ENCODE peak calls at places on chromosome 22, in five cellular contexts. Y is H1, V is K562, D is transverse colon, P is suprapubic skin. R is an unnamed sample.

GRCh38 chr22:30000566-30000965 is 79.7 kb upstream of the HORMAD2 start:
- DNase-seq in Y (no peak), V (no peak), P (no peak), D (no peak), R (no peak)

GRCh38 chr22:19983701-19984100 is 32.9 kb downstream of the ARVCF start:
- DNase-seq in P (no peak), Y (no peak), D (no peak), V (no peak), R (no peak)

GRCh38 chr22:28570697-28571373 is 108.8 kb downstream of the TTC28 start:
- DNase-seq in D (no peak), P (no peak), V (no peak), Y (no peak), R (no peak)

GRCh38 chr22:20039683-20040325 is 18.9 kb downstream of the TANGO2 start:
- DNase-seq in V (no peak), Y (no peak), P (no peak), D (no peak), R (no peak)

GRCh38 chr22:35154937-35155387 is 89.0 kb downstream of the ISX start:
- DNase-seq in D (peak; percentile 53), P (no peak), V (peak; percentile 54), Y (peak; percentile 84), R (peak; percentile 67)

GRCh38 chr22:19707347-19708322 is 6.7 kb upstream of the SEPTIN5 start:
- DNase-seq in D (no peak), Y (peak; percentile 51), V (no peak), P (peak; percentile 62), R (peak; percentile 62)

GRCh38 chr22:28105396-28105795 is 186.3 kb upstream of the PITPNB start:
- DNase-seq in Y (no peak), D (no peak), V (no peak), P (no peak), R (no peak)

GRCh38 chr22:42444060-42444904 is 12.1 kb upstream of the NFAM1 start:
- DNase-seq in V (peak; percentile 87), P (peak; percentile 91), D (peak; percentile 93), Y (peak; percentile 97), R (peak; percentile 92)

GRCh38 chr22:30185129-30185528 is 61.4 kb downstream of the LIF start:
- DNase-seq in D (no peak), Y (no peak), P (no peak), V (no peak), R (no peak)

GRCh38 chr22:41919357-41920224 is 4.7 kb upstream of the SHISA8 start:
- DNase-seq in D (peak; percentile 82), Y (peak; percentile 98), P (no peak), V (peak; percentile 70), R (no peak)

GRCh38 chr22:20247010-20247505 is 21.1 kb downstream of the RTN4R start:
- DNase-seq in P (no peak), Y (no peak), D (no peak), V (peak; percentile 90), R (no peak)

GRCh38 chr22:28146401-28147304 is 227.6 kb upstream of the PITPNB start:
- DNase-seq in P (no peak), Y (no peak), D (no peak), V (no peak), R (no peak)

GRCh38 chr22:42473484-42474193 is 41.4 kb upstream of the NFAM1 start:
- DNase-seq in D (no peak), P (no peak), Y (no peak), V (peak; percentile 42), R (no peak)

GRCh38 chr22:23862103-23862502 is 4.4 kb downstream of the SLC2A11 start:
- DNase-seq in D (no peak), Y (peak; percentile 55), P (no peak), V (peak; percentile 14), R (no peak)

GRCh38 chr22:39558254-39558727 is 12.3 kb upstream of the CACNA1I start:
- DNase-seq in P (no peak), Y (no peak), D (no peak), V (no peak), R (no peak)
- TF ChIP-seq POLR2AphosphoS5 in P (no peak), Y (no peak), D (no peak), V (no peak), R (no peak)

GRCh38 chr22:47123827-47124442 is 361.5 kb downstream of the TBC1D22A start:
- DNase-seq in D (no peak), P (peak; percentile 49), Y (no peak), V (no peak), R (no peak)
- TF ChIP-seq EP300 in D (no peak), P (no peak), Y (no peak), V (no peak), R (no peak)

DNA sequence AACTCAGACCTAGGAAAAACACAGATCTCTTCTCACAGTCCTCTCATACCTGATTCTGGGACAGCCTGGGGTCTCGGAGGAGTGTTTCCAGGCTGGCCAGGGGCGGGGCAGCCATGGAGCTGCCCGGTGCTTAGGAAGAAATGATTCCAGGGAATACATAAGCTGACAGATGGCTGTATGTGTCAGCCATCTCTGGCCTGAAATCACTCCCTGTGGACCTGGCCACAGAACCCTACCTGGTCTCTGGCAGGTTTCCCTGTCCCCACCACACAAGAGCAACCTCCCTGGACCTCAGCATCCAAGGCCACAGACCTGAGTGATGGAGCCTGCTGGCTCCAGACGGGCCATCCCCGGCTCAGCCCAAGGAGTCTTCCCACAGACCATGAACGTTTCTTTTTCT is 10.0 kb downstream of the GGA1 start:
- DNase-seq in D (no peak), V (no peak), P (no peak), Y (no peak), R (no peak)
- H3K27ac ChIP-seq in D (no peak overlapping the region), V (no peak overlapping the region), P (no peak overlapping the region), Y (no peak overlapping the region), R (no peak overlapping the region)

DNA sequence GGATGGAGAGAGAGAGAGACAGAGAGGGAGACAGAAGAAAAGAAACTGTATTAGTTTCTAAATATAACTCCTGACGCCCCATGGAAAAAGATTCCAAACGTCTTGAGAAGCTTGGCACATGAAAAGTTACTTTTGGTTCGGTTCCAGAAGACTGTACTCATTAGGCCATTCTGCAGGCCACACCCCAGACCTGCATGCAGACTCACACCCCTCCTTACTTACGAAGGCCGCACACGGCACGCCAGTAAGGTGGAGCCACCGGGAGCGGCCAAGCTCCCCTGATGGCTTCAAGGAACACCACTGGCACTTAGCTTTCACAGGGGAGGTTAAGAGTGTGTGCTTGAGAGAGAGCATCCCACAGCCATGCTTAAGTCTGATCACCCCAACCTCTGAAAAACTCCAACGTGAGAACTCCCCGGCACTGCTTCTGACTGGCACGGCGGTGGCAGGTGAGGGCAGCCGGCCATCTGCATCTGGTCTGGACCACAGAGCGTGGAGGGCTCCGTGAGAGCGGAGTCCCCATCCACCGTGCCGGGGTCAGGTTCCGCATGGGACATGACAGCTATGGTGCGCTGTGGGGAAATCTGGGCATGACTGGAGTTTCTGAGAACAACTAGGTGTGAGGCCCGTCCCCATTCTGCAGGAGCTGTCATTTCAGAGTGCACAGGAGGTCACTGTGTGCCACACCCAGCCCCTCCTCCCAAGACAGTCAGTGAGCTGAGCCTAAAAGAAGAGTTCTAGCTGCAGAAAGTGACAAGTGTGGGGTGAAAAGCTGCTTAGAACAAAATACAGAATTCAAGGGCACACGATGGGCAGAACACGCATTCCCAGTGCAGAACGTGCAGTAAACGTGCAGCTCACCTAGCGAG is 62.4 kb downstream of the MYH9 start:
- DNase-seq in Y (no peak), V (no peak), D (peak; percentile 80), P (no peak), R (peak; percentile 93)
- TF ChIP-seq POLR2AphosphoS5 in Y (no peak), V (no peak), D (peak; percentile 64), P (no peak), R (peak; percentile 75)

GRCh38 chr22:17638432-17639237 is at the start of gene BCL2L13:
- DNase-seq in D (peak; percentile 95), Y (peak; percentile 95), V (peak; percentile 94), P (peak; percentile 95), R (peak; percentile 96)
- TF ChIP-seq EP300 in D (no peak), Y (peak; percentile 8), V (peak; percentile 78), P (no peak), R (no peak)

DNA sequence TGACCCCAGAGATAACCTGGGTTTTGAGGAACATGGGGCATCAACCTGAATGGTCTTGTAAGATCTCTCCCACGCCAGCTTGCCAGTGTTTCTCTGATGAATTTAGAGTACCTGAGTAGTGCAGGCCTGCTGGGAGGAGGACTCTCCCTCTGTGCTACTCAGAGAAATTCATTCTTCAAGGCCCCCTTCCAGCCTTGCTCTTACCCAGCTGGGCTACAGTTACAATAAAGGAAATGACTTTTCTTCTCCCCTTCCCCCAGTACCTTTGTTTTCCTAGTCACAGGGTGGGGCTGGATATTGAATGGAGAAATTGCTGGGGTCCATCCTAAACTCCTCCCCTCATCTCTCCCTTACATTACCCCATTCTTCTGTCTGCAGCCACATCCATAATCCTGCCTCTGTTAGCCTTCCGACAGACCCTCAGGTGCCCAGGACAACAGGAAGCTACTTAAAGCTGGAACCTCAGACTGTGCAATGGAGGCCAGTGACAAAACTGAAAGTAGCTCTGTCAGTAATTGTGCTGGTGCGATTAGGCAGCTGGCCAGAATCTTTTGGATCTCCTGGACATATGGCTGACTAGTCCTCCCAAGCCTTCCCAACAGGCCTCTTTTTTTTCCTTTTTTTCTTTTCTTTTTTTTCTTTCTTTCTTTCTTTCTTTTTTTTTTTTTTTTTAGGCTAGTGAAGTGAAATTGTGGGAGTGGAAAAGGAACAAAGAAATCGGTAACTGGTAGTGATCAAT is 17.5 kb downstream of the LIMK2 start:
- DNase-seq in V (no peak), P (no peak), Y (no peak), D (peak; percentile 78), R (peak; percentile 84)
- H3K27ac ChIP-seq in V (peak overlapping the region; percentile 52), P (peak overlapping the region; percentile 52), Y (no peak overlapping the region), D (peak overlapping the region; percentile 87), R (peak overlapping the region; percentile 33)

GRCh38 chr22:46754110-46754799 is 8.2 kb upstream of the TBC1D22A start:
- DNase-seq in P (peak; percentile 97), V (peak; percentile 65), D (peak; percentile 92), Y (no peak), R (peak; percentile 96)
- TF ChIP-seq POLR2AphosphoS5 in P (no peak), V (no peak), D (peak; percentile 90), Y (no peak), R (peak; percentile 91)

GRCh38 chr22:49726701-49727101 is 101.0 kb downstream of the BRD1 start:
- DNase-seq in P (no peak), Y (no peak), D (no peak), V (no peak), R (no peak)

GRCh38 chr22:49728566-49729271 is 99.0 kb downstream of the BRD1 start:
- DNase-seq in Y (no peak), P (no peak), V (no peak), D (no peak), R (no peak)

GRCh38 chr22:49727881-49728563 is 99.7 kb downstream of the BRD1 start:
- DNase-seq in Y (no peak), V (no peak), D (no peak), P (no peak), R (no peak)

GRCh38 chr22:49726022-49726681 is 101.5 kb downstream of the BRD1 start:
- DNase-seq in P (no peak), D (no peak), V (no peak), Y (no peak), R (no peak)

DNA sequence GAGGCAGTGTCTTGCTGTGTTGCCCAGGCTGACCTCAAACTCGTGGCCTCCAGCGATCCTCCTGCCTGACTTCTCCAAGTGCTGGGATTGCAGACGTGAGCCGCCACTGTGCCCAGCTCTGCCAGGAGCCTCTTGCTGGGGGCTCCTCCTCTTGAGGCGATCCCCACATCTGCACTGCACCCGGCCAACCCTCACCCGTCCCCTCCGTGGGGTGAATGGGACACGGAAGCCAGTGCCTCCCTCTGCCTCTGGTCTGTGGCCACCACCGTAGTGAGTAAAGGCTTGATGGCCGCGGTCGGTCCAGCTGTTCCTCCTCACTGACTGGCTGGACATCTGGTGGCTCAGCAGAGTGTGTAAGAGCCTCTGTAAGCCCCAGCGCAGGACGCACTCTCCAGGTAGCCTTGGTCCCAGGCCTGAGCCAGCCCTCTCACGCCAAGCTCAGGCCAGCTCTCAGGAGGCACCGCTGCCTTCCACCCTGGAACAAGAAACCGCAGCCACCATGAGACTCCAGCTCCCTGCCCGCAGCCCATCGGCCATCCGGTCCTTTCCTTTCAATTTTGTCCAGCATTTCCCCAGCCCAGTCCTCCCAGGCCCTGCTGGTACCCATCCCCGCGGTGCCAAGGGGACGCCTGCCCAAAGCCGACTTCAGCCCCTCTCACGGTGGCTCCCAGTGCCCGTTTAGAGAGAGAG is 100.3 kb downstream of the BRD1 start:
- DNase-seq in P (no peak), Y (no peak), V (no peak), D (no peak), R (no peak)
- TF ChIP-seq EP300 in P (no peak), Y (no peak), V (no peak), D (no peak), R (no peak)

R was measured in sigmoid colon.